ENCODE peak calls at places on chromosomes 11 and 22, in six cellular contexts. One of them, this sample, is unnamed.
A peak's percentile ranks its signal among the peaks of the same experiment; 100 is the strongest.

GRCh38 chr11:114111369-114112042 is 52.0 kb downstream of the ZBTB16 start:
- DNase-seq in body of pancreas: no peak
- DNase-seq in heart left ventricle: no peak
- DNase-seq in GM23248: no peak
- DNase-seq in right atrium auricular region: no peak
- DNase-seq in A549: no peak
- DNase-seq in this sample: no peak

GRCh38 chr22:20093437-20093836 is 13.4 kb downstream of the DGCR8 start:
- DNase-seq in body of pancreas: peak; percentile 48
- DNase-seq in heart left ventricle: peak; percentile 73
- DNase-seq in GM23248: no peak
- DNase-seq in right atrium auricular region: no peak
- DNase-seq in A549: no peak
- DNase-seq in this sample: no peak

GRCh38 chr11:47587039-47587675 is 679 bp downstream of the FAM180B start:
- DNase-seq in body of pancreas: no peak
- DNase-seq in heart left ventricle: no peak
- DNase-seq in GM23248: no peak
- DNase-seq in right atrium auricular region: no peak
- DNase-seq in A549: no peak
- DNase-seq in this sample: no peak

GRCh38 chr22:31857247-31857646 is 87.1 kb upstream of the YWHAH start:
- DNase-seq in body of pancreas: peak; percentile 46
- DNase-seq in heart left ventricle: no peak
- DNase-seq in GM23248: no peak
- DNase-seq in right atrium auricular region: no peak
- DNase-seq in A549: no peak
- DNase-seq in this sample: no peak

GRCh38 chr11:2815762-2816496 is 69.6 kb downstream of the CDKN1C start:
- DNase-seq in body of pancreas: no peak
- DNase-seq in heart left ventricle: no peak
- DNase-seq in GM23248: no peak
- DNase-seq in right atrium auricular region: no peak
- DNase-seq in A549: no peak
- DNase-seq in this sample: no peak

GRCh38 chr11:111334495-111335123 is 36.3 kb downstream of the POU2AF3 start:
- DNase-seq in body of pancreas: peak; percentile 76
- DNase-seq in heart left ventricle: no peak
- DNase-seq in GM23248: no peak
- DNase-seq in right atrium auricular region: no peak
- DNase-seq in A549: peak; percentile 48
- DNase-seq in this sample: no peak

GRCh38 chr11:117816151-117816741 is 8.3 kb downstream of the FXYD2 start:
- DNase-seq in body of pancreas: peak; percentile 75
- DNase-seq in heart left ventricle: no peak
- DNase-seq in GM23248: peak; percentile 48
- DNase-seq in right atrium auricular region: peak; percentile 74
- DNase-seq in A549: peak; percentile 60
- DNase-seq in this sample: peak; percentile 73

GRCh38 chr11:27757953-27758352 is 57.7 kb upstream of the BDNF start:
- DNase-seq in body of pancreas: no peak
- DNase-seq in heart left ventricle: no peak
- DNase-seq in GM23248: peak; percentile 57
- DNase-seq in right atrium auricular region: no peak
- DNase-seq in A549: no peak
- DNase-seq in this sample: peak; percentile 5

GRCh38 chr11:57069942-57070341 is 81.2 kb downstream of the OR5AK2 start:
- DNase-seq in body of pancreas: no peak
- DNase-seq in heart left ventricle: no peak
- DNase-seq in GM23248: peak; percentile 35
- DNase-seq in right atrium auricular region: no peak
- DNase-seq in A549: no peak
- DNase-seq in this sample: no peak

GRCh38 chr11:61147271-61147670 is 14.0 kb downstream of the VPS37C start:
- DNase-seq in body of pancreas: no peak
- DNase-seq in heart left ventricle: no peak
- DNase-seq in GM23248: no peak
- DNase-seq in right atrium auricular region: no peak
- DNase-seq in A549: no peak
- DNase-seq in this sample: no peak

GRCh38 chr11:106961048-106961447 is 57.2 kb downstream of the GUCY1A2 start:
- DNase-seq in body of pancreas: no peak
- DNase-seq in heart left ventricle: no peak
- DNase-seq in GM23248: peak; percentile 26
- DNase-seq in right atrium auricular region: no peak
- DNase-seq in A549: peak; percentile 15
- DNase-seq in this sample: no peak

GRCh38 chr11:108199446-108200321 is 22.8 kb downstream of the NPAT start:
- DNase-seq in body of pancreas: no peak
- DNase-seq in heart left ventricle: no peak
- DNase-seq in GM23248: peak; percentile 66
- DNase-seq in right atrium auricular region: no peak
- DNase-seq in A549: no peak
- DNase-seq in this sample: no peak

GRCh38 chr11:99614353-99614752 is 593.6 kb downstream of the CNTN5 start:
- DNase-seq in body of pancreas: no peak
- DNase-seq in heart left ventricle: no peak
- DNase-seq in GM23248: no peak
- DNase-seq in right atrium auricular region: no peak
- DNase-seq in A549: no peak
- DNase-seq in this sample: no peak

GRCh38 chr11:18567081-18567480 is 21.5 kb downstream of the UEVLD start:
- DNase-seq in body of pancreas: no peak
- DNase-seq in heart left ventricle: no peak
- DNase-seq in GM23248: peak; percentile 76
- DNase-seq in right atrium auricular region: no peak
- DNase-seq in A549: no peak
- DNase-seq in this sample: no peak

GRCh38 chr11:84673753-84674152 is 953.4 kb downstream of the DLG2 start:
- DNase-seq in body of pancreas: no peak
- DNase-seq in heart left ventricle: no peak
- DNase-seq in GM23248: peak; percentile 42
- DNase-seq in right atrium auricular region: no peak
- DNase-seq in A549: no peak
- DNase-seq in this sample: no peak

GRCh38 chr11:69537126-69537525 is 55.7 kb downstream of the LINC01488 start:
- DNase-seq in body of pancreas: no peak
- DNase-seq in heart left ventricle: no peak
- DNase-seq in GM23248: no peak
- DNase-seq in right atrium auricular region: no peak
- DNase-seq in A549: no peak
- DNase-seq in this sample: no peak

GRCh38 chr11:74749127-74749964 is 697 bp downstream of the RNF169 start:
- DNase-seq in body of pancreas: peak; percentile 64
- DNase-seq in heart left ventricle: peak; percentile 37
- DNase-seq in GM23248: peak; percentile 72
- DNase-seq in right atrium auricular region: no peak
- DNase-seq in A549: peak; percentile 60
- DNase-seq in this sample: peak; percentile 56

GRCh38 chr11:14980854-14981253 is 8.7 kb upstream of the CALCA start:
- DNase-seq in body of pancreas: no peak
- DNase-seq in heart left ventricle: no peak
- DNase-seq in GM23248: peak; percentile 96
- DNase-seq in right atrium auricular region: no peak
- DNase-seq in A549: peak; percentile 28
- DNase-seq in this sample: no peak

GRCh38 chr22:32590556-32590955 is 115.9 kb downstream of the FBXO7 start:
- DNase-seq in body of pancreas: no peak
- DNase-seq in heart left ventricle: no peak
- DNase-seq in GM23248: peak; percentile 80
- DNase-seq in right atrium auricular region: no peak
- DNase-seq in A549: no peak
- DNase-seq in this sample: no peak

GRCh38 chr22:27252282-27253049 is 549.1 kb downstream of the MN1 start:
- DNase-seq in body of pancreas: no peak
- DNase-seq in heart left ventricle: no peak
- DNase-seq in GM23248: peak; percentile 95
- DNase-seq in right atrium auricular region: peak; percentile 84
- DNase-seq in A549: peak; percentile 86
- DNase-seq in this sample: no peak

GRCh38 chr11:95081412-95081811 is 8.2 kb upstream of the ENDOD1 start:
- DNase-seq in body of pancreas: no peak
- DNase-seq in heart left ventricle: peak; percentile 28
- DNase-seq in GM23248: no peak
- DNase-seq in right atrium auricular region: peak; percentile 69
- DNase-seq in A549: no peak
- DNase-seq in this sample: peak; percentile 7

DNA sequence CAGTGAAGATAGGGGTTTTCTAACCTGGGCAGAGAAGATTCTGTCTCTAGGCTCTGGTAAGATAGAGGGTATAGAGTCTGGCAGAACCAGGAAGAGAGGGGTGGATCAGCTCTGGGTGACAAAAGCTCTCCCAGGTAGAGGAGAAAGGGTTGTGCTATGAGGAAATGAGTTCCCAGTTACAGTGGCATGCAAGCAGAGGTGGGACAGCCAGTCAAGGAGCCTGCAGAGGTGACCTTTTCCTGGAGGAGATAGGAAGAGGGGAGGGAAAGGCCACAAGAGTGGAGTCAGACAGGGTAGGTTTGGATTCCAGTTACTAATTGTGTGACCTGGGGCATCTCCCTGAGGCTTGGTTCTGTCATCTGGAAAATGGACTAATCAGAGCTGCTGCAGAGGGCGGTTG is 3.4 kb upstream of the CAPN5 start:
- DNase-seq in body of pancreas: no peak
- DNase-seq in heart left ventricle: no peak
- DNase-seq in GM23248: no peak
- DNase-seq in right atrium auricular region: no peak
- DNase-seq in A549: no peak
- DNase-seq in this sample: no peak
- H3K4me3 ChIP-seq in body of pancreas: no peak overlapping the region
- H3K4me3 ChIP-seq in heart left ventricle: no peak overlapping the region
- H3K4me3 ChIP-seq in GM23248: no peak overlapping the region
- H3K4me3 ChIP-seq in right atrium auricular region: no peak overlapping the region
- H3K4me3 ChIP-seq in A549: no peak overlapping the region
- H3K4me3 ChIP-seq in this sample: no peak overlapping the region

DNA sequence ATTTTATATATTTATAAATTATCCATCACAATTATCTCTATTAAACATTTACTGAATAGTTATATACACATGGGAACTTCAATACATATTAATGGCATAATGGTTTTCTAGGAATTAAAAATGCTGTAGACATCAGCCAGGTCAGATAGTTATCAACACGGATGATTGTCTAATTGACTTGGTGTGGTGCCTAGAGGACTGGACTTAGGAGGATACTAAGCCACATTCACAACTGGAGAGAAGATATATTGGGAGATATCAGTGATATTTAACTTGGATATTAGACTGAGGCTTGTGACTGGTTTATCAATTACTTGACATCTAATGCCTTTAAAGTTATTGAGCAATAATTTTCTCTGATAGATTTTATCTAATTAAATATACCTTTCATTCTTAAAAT is 794.5 kb upstream of the ANO3 start:
- DNase-seq in body of pancreas: no peak
- DNase-seq in heart left ventricle: no peak
- DNase-seq in GM23248: no peak
- DNase-seq in right atrium auricular region: no peak
- DNase-seq in A549: no peak
- DNase-seq in this sample: no peak
- H3K4me3 ChIP-seq in body of pancreas: no peak overlapping the region
- H3K4me3 ChIP-seq in heart left ventricle: no peak overlapping the region
- H3K4me3 ChIP-seq in GM23248: no peak overlapping the region
- H3K4me3 ChIP-seq in right atrium auricular region: no peak overlapping the region
- H3K4me3 ChIP-seq in A549: no peak overlapping the region
- H3K4me3 ChIP-seq in this sample: no peak overlapping the region

GRCh38 chr11:119513141-119513805 is 90.3 kb upstream of the THY1 start:
- DNase-seq in body of pancreas: no peak
- DNase-seq in heart left ventricle: no peak
- DNase-seq in GM23248: no peak
- DNase-seq in right atrium auricular region: no peak
- DNase-seq in A549: no peak
- DNase-seq in this sample: no peak
- H3K4me3 ChIP-seq in body of pancreas: no peak overlapping the region
- H3K4me3 ChIP-seq in heart left ventricle: no peak overlapping the region
- H3K4me3 ChIP-seq in GM23248: no peak overlapping the region
- H3K4me3 ChIP-seq in right atrium auricular region: no peak overlapping the region
- H3K4me3 ChIP-seq in A549: no peak overlapping the region
- H3K4me3 ChIP-seq in this sample: no peak overlapping the region

DNA sequence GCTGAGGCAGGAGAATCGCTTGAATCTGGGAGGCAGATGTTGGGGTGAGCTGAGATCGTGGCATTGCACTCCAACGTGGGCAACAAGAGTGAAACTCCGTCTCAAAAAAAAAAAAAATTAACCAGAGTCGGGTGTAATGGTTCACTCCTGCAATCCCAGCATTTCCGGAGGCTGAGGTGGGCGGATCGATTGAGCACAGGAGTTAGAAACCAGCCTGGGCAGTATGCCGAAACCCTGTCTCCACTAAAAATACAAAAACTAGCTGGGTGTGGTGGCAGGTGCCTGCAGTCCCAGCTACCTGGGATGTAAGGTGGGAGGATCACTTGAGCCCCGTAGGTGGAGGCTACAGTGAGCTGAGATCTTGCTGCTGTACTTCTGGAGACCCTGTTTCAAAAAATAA is 1.5 kb downstream of the RANGAP1 start:
- DNase-seq in body of pancreas: peak; percentile 21
- DNase-seq in heart left ventricle: no peak
- DNase-seq in GM23248: no peak
- DNase-seq in right atrium auricular region: no peak
- DNase-seq in A549: no peak
- DNase-seq in this sample: no peak
- H3K4me3 ChIP-seq in body of pancreas: no peak overlapping the region
- H3K4me3 ChIP-seq in heart left ventricle: no peak overlapping the region
- H3K4me3 ChIP-seq in GM23248: peak overlapping the region; percentile 87
- H3K4me3 ChIP-seq in right atrium auricular region: no peak overlapping the region
- H3K4me3 ChIP-seq in A549: peak overlapping the region; percentile 97
- H3K4me3 ChIP-seq in this sample: no peak overlapping the region

GRCh38 chr11:13367115-13367514 is 89.5 kb downstream of the BMAL1 start:
- DNase-seq in body of pancreas: no peak
- DNase-seq in heart left ventricle: no peak
- DNase-seq in GM23248: no peak
- DNase-seq in right atrium auricular region: no peak
- DNase-seq in A549: no peak
- DNase-seq in this sample: no peak

GRCh38 chr11:13364388-13364787 is 86.8 kb downstream of the BMAL1 start:
- DNase-seq in body of pancreas: no peak
- DNase-seq in heart left ventricle: no peak
- DNase-seq in GM23248: peak; percentile 64
- DNase-seq in right atrium auricular region: no peak
- DNase-seq in A549: no peak
- DNase-seq in this sample: no peak

GRCh38 chr11:13358871-13359270 is 81.3 kb downstream of the BMAL1 start:
- DNase-seq in body of pancreas: no peak
- DNase-seq in heart left ventricle: no peak
- DNase-seq in GM23248: peak; percentile 63
- DNase-seq in right atrium auricular region: no peak
- DNase-seq in A549: no peak
- DNase-seq in this sample: no peak

GRCh38 chr11:13366266-13367026 is 88.9 kb downstream of the BMAL1 start:
- DNase-seq in body of pancreas: no peak
- DNase-seq in heart left ventricle: no peak
- DNase-seq in GM23248: no peak
- DNase-seq in right atrium auricular region: no peak
- DNase-seq in A549: no peak
- DNase-seq in this sample: no peak

GRCh38 chr11:13362596-13363109 is 85.1 kb downstream of the BMAL1 start:
- DNase-seq in body of pancreas: no peak
- DNase-seq in heart left ventricle: no peak
- DNase-seq in GM23248: no peak
- DNase-seq in right atrium auricular region: no peak
- DNase-seq in A549: no peak
- DNase-seq in this sample: no peak
- H3K4me3 ChIP-seq in body of pancreas: no peak overlapping the region
- H3K4me3 ChIP-seq in heart left ventricle: no peak overlapping the region
- H3K4me3 ChIP-seq in GM23248: no peak overlapping the region
- H3K4me3 ChIP-seq in right atrium auricular region: no peak overlapping the region
- H3K4me3 ChIP-seq in A549: no peak overlapping the region
- H3K4me3 ChIP-seq in this sample: no peak overlapping the region

GRCh38 chr22:48577014-48577690 is 1250.5 kb downstream of the BRD1 start:
- DNase-seq in body of pancreas: no peak
- DNase-seq in heart left ventricle: no peak
- DNase-seq in GM23248: no peak
- DNase-seq in right atrium auricular region: no peak
- DNase-seq in A549: no peak
- DNase-seq in this sample: no peak
- H3K4me3 ChIP-seq in body of pancreas: no peak overlapping the region
- H3K4me3 ChIP-seq in heart left ventricle: no peak overlapping the region
- H3K4me3 ChIP-seq in GM23248: no peak overlapping the region
- H3K4me3 ChIP-seq in right atrium auricular region: peak overlapping the region; percentile 39
- H3K4me3 ChIP-seq in A549: no peak overlapping the region
- H3K4me3 ChIP-seq in this sample: no peak overlapping the region